ENCODE peak calls at places on chromosome 7, in five cellular contexts. U is colonic mucosa, S is pancreas, A is HCT116, X is heart right ventricle. W is an unnamed sample.

GRCh38 chr7:33738260-33738935 is 166.9 kb upstream of the BMPER start:
- DNase-seq in U (no peak), S (no peak), A (no peak), X (no peak), W (no peak)

GRCh38 chr7:44291066-44291732 is 34.2 kb downstream of the CAMK2B start:
- DNase-seq in U (no peak), S (peak; percentile 29), A (no peak), X (peak; percentile 81), W (peak; percentile 75)

GRCh38 chr7:96034940-96035727 is 262.8 kb downstream of the DYNC1I1 start:
- DNase-seq in U (no peak), S (peak; percentile 12), A (no peak), X (no peak), W (no peak)

GRCh38 chr7:27202018-27202740 is 2.3 kb upstream of the HOXA13 start:
- DNase-seq in U (peak; percentile 32), S (no peak), A (no peak), X (no peak), W (no peak)

GRCh38 chr7:157302314-157302711 is 34.5 kb upstream of the DNAJB6 start:
- DNase-seq in U (peak; percentile 39), S (no peak), A (no peak), X (peak; percentile 60), W (peak; percentile 85)

GRCh38 chr7:79452495-79453265 is 787 bp downstream of the MAGI2 start:
- DNase-seq in U (peak; percentile 20), S (peak; percentile 8), A (no peak), X (peak; percentile 29), W (peak; percentile 42)

GRCh38 chr7:98284335-98285036 is 3.0 kb downstream of the BRI3 start:
- DNase-seq in U (peak; percentile 92), S (peak; percentile 80), A (no peak), X (peak; percentile 78), W (peak; percentile 92)

GRCh38 chr7:30829476-30829875 is 58.3 kb downstream of the MINDY4 start:
- DNase-seq in U (no peak), S (no peak), A (no peak), X (no peak), W (no peak)

GRCh38 chr7:32785365-32785764 is 106.2 kb downstream of the KBTBD2 start:
- DNase-seq in U (no peak), S (no peak), A (no peak), X (peak; percentile 18), W (no peak)

GRCh38 chr7:2436341-2437104 is 33.1 kb downstream of the CHST12 start:
- DNase-seq in U (no peak), S (no peak), A (no peak), X (no peak), W (no peak)

GRCh38 chr7:18659746-18660145 is 164.2 kb downstream of the HDAC9 start:
- DNase-seq in U (no peak), S (no peak), A (no peak), X (no peak), W (no peak)

GRCh38 chr7:22586806-22587180 is 86.8 kb upstream of the STEAP1B start:
- DNase-seq in U (no peak), S (no peak), A (no peak), X (no peak), W (no peak)
- TF ChIP-seq CTCF in U (no peak), S (no peak), A (peak; percentile 53), X (peak; percentile 13), W (peak; percentile 26)

GRCh38 chr7:101112233-101112632 is 14.7 kb upstream of the SERPINE1 start:
- DNase-seq in U (no peak), S (no peak), A (no peak), X (peak; percentile 85), W (no peak)
- H3K4me1 ChIP-seq in U (no peaks in the 10 kb centered on the region), S (no peaks in the 10 kb centered on the region), A (peaks cover 3% of the 10 kb centered on the region), X (peaks cover 38% of the 10 kb centered on the region), W (peaks cover 33% of the 10 kb centered on the region)

GRCh38 chr7:158494643-158495042 is 93.0 kb downstream of the PTPRN2 start:
- DNase-seq in U (no peak), S (no peak), A (no peak), X (no peak), W (no peak)

GRCh38 chr7:158494162-158494586 is 93.4 kb downstream of the PTPRN2 start:
- DNase-seq in U (no peak), S (no peak), A (no peak), X (no peak), W (no peak)

GRCh38 chr7:158497627-158498026 is 90.0 kb downstream of the PTPRN2 start:
- DNase-seq in U (no peak), S (no peak), A (no peak), X (no peak), W (no peak)

GRCh38 chr7:158495256-158495655 is 92.4 kb downstream of the PTPRN2 start:
- DNase-seq in U (no peak), S (no peak), A (no peak), X (no peak), W (no peak)

DNA sequence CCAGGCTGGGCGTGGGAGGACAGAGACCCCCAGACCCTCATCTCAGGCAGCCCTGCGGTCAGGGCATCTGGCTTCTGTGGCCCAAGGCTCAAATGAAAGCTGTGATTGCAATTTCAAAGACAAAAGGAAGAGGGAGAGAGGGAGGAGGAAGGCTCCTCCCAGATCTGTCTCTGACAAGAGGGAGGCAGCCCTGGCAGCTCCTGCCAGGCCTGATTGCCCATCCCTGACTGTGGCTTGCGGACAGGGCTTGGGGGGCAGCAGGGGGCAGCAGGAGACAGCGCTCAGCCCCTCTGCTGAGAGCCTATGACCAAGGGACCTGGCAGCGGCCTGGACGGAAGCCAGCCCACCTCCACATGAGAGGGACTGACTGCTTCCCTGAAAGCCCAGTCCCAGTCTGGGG is 91.8 kb downstream of the PTPRN2 start:
- DNase-seq in U (no peak), S (no peak), A (peak; percentile 8), X (no peak), W (no peak)
- TF ChIP-seq CTCF in U (no peak), S (no peak), A (peak; percentile 21), X (no peak), W (no peak)

DNA sequence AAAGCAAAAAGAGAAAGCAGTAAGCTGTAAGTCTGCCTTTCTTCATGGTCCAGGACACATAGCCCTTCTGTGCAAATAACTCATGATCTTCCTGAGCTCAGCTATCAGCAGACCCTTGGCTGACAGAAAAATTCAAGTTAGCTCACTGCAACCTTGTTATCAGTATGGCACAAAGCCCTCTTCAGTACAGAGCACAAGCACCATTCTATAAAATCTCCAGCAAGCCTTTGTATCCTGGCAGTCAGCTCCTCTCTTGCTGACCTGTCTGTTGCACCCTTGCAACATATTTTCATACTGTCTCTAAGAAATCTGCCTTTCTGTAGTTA is 29.4 kb downstream of the WASL start:
- DNase-seq in U (no peak), S (no peak), A (no peak), X (no peak), W (no peak)
- H3K4me1 ChIP-seq in U (no peaks in the 10 kb centered on the region), S (peaks cover 29% of the 10 kb centered on the region), A (peaks cover 2% of the 10 kb centered on the region), X (peaks cover 47% of the 10 kb centered on the region), W (peaks cover 39% of the 10 kb centered on the region)

DNA sequence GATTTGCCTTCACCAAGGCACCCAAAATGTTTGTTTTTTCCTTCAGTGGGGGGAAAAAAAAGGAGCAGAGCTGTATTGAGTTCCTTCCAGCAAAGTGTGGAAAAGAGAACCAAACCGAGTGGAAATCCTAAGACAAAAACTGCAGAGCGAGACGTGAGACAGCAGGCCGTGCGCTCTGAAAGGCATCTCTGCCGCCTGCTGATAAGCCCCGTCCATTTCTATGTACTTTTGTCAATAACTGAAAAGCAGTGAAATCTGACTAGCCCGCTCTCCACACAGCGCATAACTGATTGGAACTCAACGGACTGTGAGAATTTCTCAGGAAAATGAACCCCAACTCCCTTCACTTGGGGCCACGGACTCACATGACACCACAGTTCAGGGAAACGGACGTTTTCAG is 83.2 kb downstream of the COBL start:
- DNase-seq in U (no peak), S (no peak), A (no peak), X (no peak), W (no peak)
- TF ChIP-seq CTCF in U (no peak), S (no peak), A (no peak), X (no peak), W (no peak)

DNA sequence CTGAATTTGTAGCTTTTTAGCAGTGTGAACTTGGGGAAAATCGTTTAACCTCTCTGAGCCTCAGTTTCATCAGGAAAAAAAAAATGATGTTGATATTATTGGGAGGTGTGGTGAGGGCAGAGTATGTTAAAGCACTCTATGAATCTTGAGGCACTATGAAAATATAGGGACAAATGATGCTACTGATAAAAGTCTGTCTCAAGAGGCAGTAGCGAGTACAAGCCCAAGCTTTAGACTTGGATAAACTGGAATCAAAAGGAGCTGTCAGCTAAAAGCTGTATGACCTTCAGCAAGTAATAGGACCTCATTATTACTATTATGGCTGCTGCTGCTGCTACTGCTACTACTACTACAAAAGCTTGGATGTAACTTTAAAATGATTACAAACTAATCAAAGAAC is 8.4 kb downstream of the ZNF277 start:
- DNase-seq in U (no peak), S (no peak), A (no peak), X (no peak), W (no peak)
- H3K4me1 ChIP-seq in U (peaks cover 7% of the 10 kb centered on the region), S (peaks cover 5% of the 10 kb centered on the region), A (no peaks in the 10 kb centered on the region), X (peaks cover 14% of the 10 kb centered on the region), W (peaks cover 45% of the 10 kb centered on the region)

DNA sequence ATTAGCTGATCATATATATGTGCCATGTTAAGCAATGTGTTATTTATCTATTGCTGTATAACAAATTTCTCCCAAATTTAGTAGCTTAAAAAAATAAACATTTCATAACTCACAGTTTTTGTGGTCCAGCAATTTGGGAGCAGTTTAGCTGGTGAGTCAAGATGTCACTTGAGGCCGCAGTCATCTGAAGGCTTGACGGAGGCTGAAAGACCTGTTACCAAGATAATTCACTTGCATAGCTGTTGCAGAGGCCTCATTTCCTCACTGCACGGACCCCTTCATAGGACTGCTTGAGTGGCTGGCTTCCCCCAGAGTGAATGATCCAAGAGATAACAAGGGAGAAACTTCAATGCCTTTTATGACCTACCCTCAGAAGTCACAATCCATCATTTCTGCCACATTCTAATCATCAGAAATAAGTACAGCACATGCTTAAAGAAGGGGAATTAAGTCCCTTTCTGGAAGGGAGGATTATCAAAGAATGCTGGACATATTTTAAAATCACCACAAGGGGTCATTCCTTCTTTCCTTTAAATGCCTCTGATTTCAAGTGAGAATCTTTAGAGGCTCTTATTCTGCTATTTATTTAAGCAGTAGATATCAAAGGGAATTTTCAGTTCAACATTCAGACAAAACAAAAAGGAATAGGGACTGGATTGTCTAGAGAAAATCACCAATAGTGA is 10.5 kb upstream of the SRPK2 start:
- DNase-seq in U (no peak), S (no peak), A (no peak), X (no peak), W (no peak)
- TF ChIP-seq CTCF in U (no peak), S (no peak), A (peak; percentile 19), X (no peak), W (peak; percentile 24)

DNA sequence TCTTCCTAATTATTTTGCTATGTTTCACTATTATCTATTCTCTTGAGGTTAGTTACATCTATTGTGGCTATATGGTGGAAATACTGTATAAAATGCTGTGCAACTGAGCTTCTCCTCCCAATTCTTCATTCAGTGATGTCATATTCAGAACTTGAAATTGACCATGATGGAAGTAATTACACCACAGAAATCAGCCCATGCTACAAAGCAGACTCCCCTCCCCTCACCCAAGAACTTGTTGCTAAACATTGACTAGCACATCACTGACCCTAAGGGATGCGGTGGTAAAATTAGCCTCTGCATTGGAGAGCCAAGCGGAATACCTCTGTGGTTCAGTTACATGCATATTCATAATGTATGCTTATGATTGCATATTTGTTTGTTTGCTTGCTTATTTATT is 8.8 kb downstream of the CALD1 start:
- DNase-seq in U (no peak), S (no peak), A (no peak), X (no peak), W (no peak)
- H3K4me1 ChIP-seq in U (no peaks in the 10 kb centered on the region), S (no peaks in the 10 kb centered on the region), A (no peaks in the 10 kb centered on the region), X (peaks cover 66% of the 10 kb centered on the region), W (peaks cover 20% of the 10 kb centered on the region)

W was measured in lower lobe of right lung.